ENCODE peak calls at places on chromosome 9, in four cellular contexts. V, H, T and K are unnamed samples.

GRCh38 chr9:3848445-3849114 is 322.8 kb upstream of the RFX3 start:
- DNase-seq in T (peak; percentile 34), H (no peak), V (peak; percentile 45), K (no peak)

GRCh38 chr9:93080406-93080805 is 15.6 kb upstream of the CARD19 start:
- DNase-seq in H (no peak), V (no peak), T (no peak), K (no peak)

GRCh38 chr9:4831119-4831518 is 38.4 kb downstream of the RCL1 start:
- DNase-seq in H (no peak), V (no peak), T (peak; percentile 37), K (no peak)

GRCh38 chr9:9920425-9920824 is 692.4 kb downstream of the PTPRD start:
- DNase-seq in V (no peak), H (no peak), T (no peak), K (no peak)

GRCh38 chr9:4366649-4367330 is 66.9 kb upstream of the GLIS3 start:
- DNase-seq in T (peak; percentile 54), H (no peak), V (peak; percentile 40), K (peak; percentile 17)

GRCh38 chr9:123725389-123725788 is 204.5 kb downstream of the DENND1A start:
- DNase-seq in V (no peak), H (no peak), T (peak; percentile 13), K (no peak)

GRCh38 chr9:87889882-87890252 is 7.2 kb downstream of the SPATA31E1 start:
- DNase-seq in V (no peak), H (no peak), T (no peak), K (no peak)

GRCh38 chr9:87605676-87606075 is 108.0 kb downstream of the DAPK1 start:
- DNase-seq in T (no peak), V (no peak), H (no peak), K (no peak)

GRCh38 chr9:84668204-84669007 is 1.1 kb upstream of the NTRK2 start:
- DNase-seq in V (peak; percentile 88), T (peak; percentile 19), H (no peak), K (no peak)

GRCh38 chr9:18606281-18606680 is 132.3 kb downstream of the ADAMTSL1 start:
- DNase-seq in V (no peak), T (peak; percentile 30), H (no peak), K (no peak)

GRCh38 chr9:19637084-19637483 is 151.8 kb downstream of the SLC24A2 start:
- DNase-seq in V (no peak), T (no peak), H (no peak), K (no peak)

GRCh38 chr9:121184463-121184862 is 17.2 kb downstream of the RAB14 start:
- DNase-seq in V (no peak), H (no peak), T (no peak), K (no peak)

GRCh38 chr9:111805841-111806241 is 11.1 kb upstream of the SHOC1 start:
- DNase-seq in V (no peak), H (no peak), T (peak; percentile 75), K (no peak)

GRCh38 chr9:77418226-77418625 is 229.9 kb downstream of the GNA14 start:
- DNase-seq in V (no peak), T (no peak), H (no peak), K (no peak)

GRCh38 chr9:27125030-27125429 is 16.0 kb downstream of the TEK start:
- DNase-seq in V (no peak), H (peak; percentile 58), T (peak; percentile 99), K (no peak)

GRCh38 chr9:27791311-27791710 is 218.0 kb upstream of the C9orf72 start:
- DNase-seq in T (no peak), H (no peak), V (no peak), K (no peak)

GRCh38 chr9:37486616-37487544 is 1.1 kb downstream of the POLR1E start:
- DNase-seq in V (no peak), H (no peak), T (peak; percentile 98), K (no peak)

GRCh38 chr9:95754533-95755420 is 120.7 kb upstream of the ERCC6L2 start:
- DNase-seq in H (no peak), T (no peak), V (no peak), K (no peak)

GRCh38 chr9:130668694-130669093 is 4.3 kb downstream of the PRDM12 start:
- DNase-seq in H (no peak), T (no peak), V (no peak), K (no peak)

GRCh38 chr9:133606722-133607053 is 2.5 kb downstream of the FAM163B start:
- DNase-seq in V (no peak), H (no peak), T (no peak), K (no peak)

GRCh38 chr9:89096807-89097206 is 81.8 kb downstream of the SHC3 start:
- DNase-seq in V (no peak), H (no peak), T (no peak), K (no peak)

GRCh38 chr9:78606011-78606410 is 309.1 kb downstream of the PSAT1 start:
- DNase-seq in H (no peak), V (no peak), T (peak; percentile 13), K (no peak)

GRCh38 chr9:104074876-104075275 is 19.2 kb upstream of the SMC2 start:
- DNase-seq in T (peak; percentile 84), V (no peak), H (no peak), K (no peak)

GRCh38 chr9:94084314-94084713 is at the start of gene PTPDC1:
- DNase-seq in T (peak; percentile 89), V (no peak), H (no peak), K (no peak)

GRCh38 chr9:87206064-87206661 is 258.9 kb upstream of the GAS1 start:
- DNase-seq in T (peak; percentile 85), H (no peak), V (no peak), K (no peak)

GRCh38 chr9:108363321-108363720 is 492.5 kb downstream of the ACTL7B start:
- DNase-seq in T (no peak), H (no peak), V (no peak), K (no peak)

GRCh38 chr9:71589612-71590011 is 178.7 kb downstream of the CEMIP2 start:
- DNase-seq in V (no peak), T (no peak), H (no peak), K (no peak)

GRCh38 chr9:87711857-87712800 is 13.8 kb upstream of the CTSL start:
- DNase-seq in V (no peak), H (no peak), T (peak; percentile 81), K (no peak)

GRCh38 chr9:24509850-24510249 is 35.8 kb downstream of the IZUMO3 start:
- DNase-seq in H (no peak), V (no peak), T (no peak), K (no peak)

GRCh38 chr9:32427111-32427873 is 42.8 kb downstream of the ACO1 start:
- DNase-seq in T (peak; percentile 77), H (no peak), V (no peak), K (no peak)

GRCh38 chr9:93575706-93576295 is 583 bp upstream of the PHF2 start:
- DNase-seq in H (no peak), V (peak; percentile 35), T (peak; percentile 16), K (peak; percentile 60)

GRCh38 chr9:125747765-125748510 is 765 bp downstream of the PBX3 start:
- DNase-seq in T (no peak), V (peak; percentile 46), H (no peak), K (peak; percentile 16)

GRCh38 chr9:135198144-135198543 is 110.7 kb downstream of the OLFM1 start:
- DNase-seq in T (no peak), H (no peak), V (no peak), K (no peak)
- H3K9me3 ChIP-seq in T (peaks cover 42% of the 10 kb centered on the region), H (no peaks in the 10 kb centered on the region), V (no peaks in the 10 kb centered on the region), K (no peaks in the 10 kb centered on the region)

DNA sequence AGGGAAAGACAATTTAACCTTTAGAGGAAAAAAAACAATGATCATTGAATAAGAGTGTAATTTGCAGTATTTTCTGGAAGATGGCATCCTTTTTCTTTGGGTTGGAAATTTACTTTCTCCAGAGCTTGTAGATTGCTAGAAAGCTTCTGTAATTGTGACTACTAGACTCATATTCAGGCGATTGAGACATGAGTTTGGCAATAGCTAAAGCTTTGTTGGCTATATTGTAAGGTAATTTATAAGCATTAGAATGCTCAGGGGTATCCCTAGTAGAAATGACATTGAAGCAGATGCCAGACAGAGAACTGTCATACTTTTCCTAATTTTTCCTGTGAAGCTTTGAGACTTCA is 115.3 kb downstream of the UNC13B start:
- DNase-seq in H (no peak), T (no peak), V (no peak), K (no peak)
- H3K27ac ChIP-seq in H (no peak overlapping the region), T (no peak overlapping the region), V (no peak overlapping the region), K (no peak overlapping the region)

GRCh38 chr9:113011911-113012381 is at the start of gene ZNF883:
- DNase-seq in T (peak; percentile 55), H (no peak), V (peak; percentile 76), K (no peak)
- H3K9me3 ChIP-seq in T (peaks cover 6% of the 10 kb centered on the region), H (peaks cover 5% of the 10 kb centered on the region), V (no peaks in the 10 kb centered on the region), K (no peaks in the 10 kb centered on the region)

GRCh38 chr9:16868706-16869105 is 1.8 kb downstream of the BNC2 start:
- DNase-seq in T (peak; percentile 28), H (no peak), V (no peak), K (no peak)

GRCh38 chr9:16871358-16872151 is 1.1 kb upstream of the BNC2 start:
- DNase-seq in V (peak; percentile 56), H (no peak), T (peak; percentile 88), K (no peak)

GRCh38 chr9:16869140-16869903 is 1.1 kb downstream of the BNC2 start:
- DNase-seq in V (peak; percentile 28), T (peak; percentile 50), H (no peak), K (no peak)

GRCh38 chr9:16870606-16871357 is at the start of gene BNC2:
- DNase-seq in H (no peak), T (peak; percentile 60), V (peak; percentile 64), K (no peak)

GRCh38 chr9:16869961-16870605 is 387 bp downstream of the BNC2 start:
- DNase-seq in H (no peak), V (peak; percentile 26), T (peak; percentile 9), K (no peak)
- H3K27ac ChIP-seq in H (no peak overlapping the region), V (no peak overlapping the region), T (peak overlapping the region; percentile 90), K (no peak overlapping the region)

GRCh38 chr9:135132008-135132407 is 44.5 kb downstream of the OLFM1 start:
- DNase-seq in H (no peak), T (no peak), V (no peak), K (no peak)
- H3K9me3 ChIP-seq in H (no peaks in the 10 kb centered on the region), T (peaks cover 46% of the 10 kb centered on the region), V (no peaks in the 10 kb centered on the region), K (no peaks in the 10 kb centered on the region)

DNA sequence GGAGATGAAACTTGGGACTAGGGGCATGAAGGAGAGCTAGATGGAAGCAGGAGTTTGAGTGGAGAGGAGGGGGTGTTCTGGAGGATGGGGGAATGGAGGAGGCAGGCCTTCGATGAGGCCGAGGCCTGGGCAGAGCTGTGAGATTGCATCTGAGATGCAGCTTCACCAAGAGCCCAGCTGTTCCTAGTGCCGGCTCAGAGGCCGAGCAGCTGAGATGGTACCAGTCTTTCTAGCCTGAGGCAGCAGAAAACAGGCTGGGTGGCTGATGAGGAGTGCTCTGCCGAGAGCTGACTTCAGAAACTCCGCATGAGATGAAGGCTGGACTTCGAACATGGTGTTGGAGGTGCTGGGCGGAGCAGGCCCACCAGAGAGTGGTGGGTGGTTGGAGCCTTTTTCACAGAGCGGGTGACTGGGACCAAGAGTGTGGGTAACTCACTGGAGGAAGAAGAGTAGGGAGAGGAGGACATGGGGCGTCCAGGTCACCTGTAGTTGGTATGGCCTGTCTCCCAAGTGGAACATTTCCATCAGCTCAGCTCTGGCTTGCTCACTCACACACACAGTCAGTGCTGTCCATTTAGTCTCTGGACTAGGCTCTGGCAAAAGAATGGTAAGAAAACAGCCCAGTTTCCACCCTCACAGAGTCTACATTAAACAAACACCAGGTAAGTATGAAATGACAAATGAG is 54.7 kb downstream of the TMOD1 start:
- DNase-seq in V (no peak), H (no peak), T (no peak), K (no peak)
- H3K27ac ChIP-seq in V (peak overlapping the region; percentile 39), H (no peak overlapping the region), T (no peak overlapping the region), K (no peak overlapping the region)

GRCh38 chr9:138112090-138112748 is 234.6 kb downstream of the CACNA1B start:
- DNase-seq in T (no peak), V (no peak), H (no peak), K (no peak)
- H3K9me3 ChIP-seq in T (peaks cover 52% of the 10 kb centered on the region), V (no peaks in the 10 kb centered on the region), H (no peaks in the 10 kb centered on the region), K (no peaks in the 10 kb centered on the region)

GRCh38 chr9:129080608-129081387 is at the start of gene DOLPP1:
- DNase-seq in T (peak; percentile 99), V (peak; percentile 99), H (peak; percentile 100), K (peak; percentile 99)
- H3K27ac ChIP-seq in T (peak within 1 kb of the TSS; percentile 90), V (peak within 1 kb of the TSS; percentile 85), H (peak within 1 kb of the TSS; percentile 24), K (peak within 1 kb of the TSS; percentile 81)